ENCODE peak calls at places on chromosomes 11 and 22, in six cellular contexts. R, Q, A, H, X and T are unnamed samples.

GRCh38 chr22:30655532-30655931 is 12.1 kb downstream of the DUSP18 start:
- ATAC-seq in X (no peak), R (no peak), A (no peak), Q (no peak), H (no peak), T (no peak)

GRCh38 chr22:38305481-38306448 is 11.5 kb downstream of the CSNK1E start:
- ATAC-seq in R (peak), Q (peak), X (peak), H (no peak), A (peak), T (peak)

GRCh38 chr11:134131628-134132244 is 62.9 kb downstream of the JAM3 start:
- ATAC-seq in R (no peak), H (no peak), X (no peak), Q (no peak), A (no peak), T (no peak)

GRCh38 chr11:90639687-90640086 is 416.8 kb upstream of the CHORDC1 start:
- ATAC-seq in A (peak), R (peak), Q (no peak), X (no peak), H (no peak), T (no peak)

GRCh38 chr11:10807629-10808552 is 835 bp downstream of the EIF4G2 start:
- ATAC-seq in X (peak), R (peak), A (no peak), H (peak), Q (no peak), T (peak)

GRCh38 chr22:18113680-18114394 is 3.2 kb downstream of the TUBA8 start:
- ATAC-seq in H (no peak), R (no peak), X (no peak), A (no peak), Q (no peak), T (no peak)

GRCh38 chr22:22062306-22062793 is 79.8 kb upstream of the TOP3B start:
- ATAC-seq in A (no peak), X (no peak), R (no peak), Q (no peak), H (no peak), T (no peak)

GRCh38 chr11:13327421-13327820 is 49.8 kb downstream of the BMAL1 start:
- ATAC-seq in X (no peak), H (no peak), A (no peak), R (no peak), Q (no peak), T (no peak)

GRCh38 chr22:32534252-32535215 is 59.9 kb downstream of the FBXO7 start:
- ATAC-seq in X (no peak), H (no peak), Q (no peak), R (no peak), A (no peak), T (no peak)

GRCh38 chr11:47587039-47587675 is 679 bp downstream of the FAM180B start:
- ATAC-seq in Q (no peak), X (no peak), H (no peak), R (peak), A (peak), T (peak)

GRCh38 chr11:92865352-92865751 is 104.1 kb upstream of the MTNR1B start:
- ATAC-seq in R (no peak), X (no peak), A (no peak), Q (no peak), H (no peak), T (no peak)

GRCh38 chr11:126202646-126203359 is 8.6 kb downstream of the RPUSD4 start:
- ATAC-seq in X (no peak), A (no peak), R (no peak), H (no peak), Q (no peak), T (no peak)

GRCh38 chr22:41844513-41844912 is 11.6 kb downstream of the SREBF2 start:
- ATAC-seq in H (peak), R (no peak), Q (no peak), A (peak), X (peak), T (no peak)

GRCh38 chr11:22634897-22635629 is 9.4 kb upstream of the FANCF start:
- ATAC-seq in A (peak), X (peak), H (no peak), R (no peak), Q (peak), T (peak)

GRCh38 chr11:64292458-64293254 is 1.6 kb downstream of the KCNK4 start:
- ATAC-seq in Q (peak), H (no peak), A (no peak), X (peak), R (no peak), T (peak)

GRCh38 chr11:44600739-44601416 is 35.4 kb downstream of the CD82 start:
- ATAC-seq in R (no peak), A (no peak), Q (no peak), H (peak), X (peak), T (no peak)

GRCh38 chr22:50085211-50085999 is at the start of gene MLC1:
- ATAC-seq in X (peak), H (no peak), A (no peak), R (no peak), Q (peak), T (peak)

GRCh38 chr11:1263036-1263435 is 40.2 kb downstream of the MUC5B start:
- ATAC-seq in Q (peak), A (no peak), R (no peak), H (peak), X (peak), T (peak)

GRCh38 chr11:33687733-33688479 is 12.7 kb downstream of the C11orf91 start:
- ATAC-seq in R (no peak), X (peak), A (no peak), Q (peak), H (no peak), T (peak)

GRCh38 chr11:34565417-34566208 is 52.0 kb upstream of the ELF5 start:
- ATAC-seq in R (peak), X (peak), Q (no peak), H (no peak), A (no peak), T (no peak)

GRCh38 chr11:4071828-4072421 is 22.7 kb upstream of the RRM1 start:
- ATAC-seq in X (no peak), Q (no peak), H (no peak), A (no peak), R (peak), T (no peak)

GRCh38 chr11:117000741-117001096 is 97.5 kb downstream of the SIK3 start:
- ATAC-seq in H (no peak), A (no peak), R (no peak), Q (no peak), X (no peak), T (no peak)

GRCh38 chr22:43825651-43826050 is 13.5 kb upstream of the EFCAB6 start:
- ATAC-seq in H (no peak), A (no peak), X (no peak), R (no peak), Q (no peak), T (no peak)

GRCh38 chr11:86615495-86615894 is 56.9 kb downstream of the ME3 start:
- ATAC-seq in X (peak), A (no peak), H (peak), Q (no peak), R (no peak), T (no peak)

GRCh38 chr22:19766235-19766505 is 5.6 kb downstream of the TBX1 start:
- ATAC-seq in Q (peak), A (peak), R (no peak), H (no peak), X (no peak), T (no peak)

GRCh38 chr22:46135611-46136538 is 14.5 kb upstream of the PPARA start:
- ATAC-seq in A (no peak), Q (no peak), H (no peak), R (no peak), X (no peak), T (no peak)

GRCh38 chr11:64850979-64851567 is 6.6 kb upstream of the CDC42BPG start:
- ATAC-seq in H (no peak), A (no peak), X (no peak), Q (peak), R (no peak), T (peak)

GRCh38 chr22:35542972-35543516 is 2.4 kb downstream of the RASD2 start:
- ATAC-seq in H (no peak), A (no peak), X (no peak), Q (no peak), R (no peak), T (no peak)

GRCh38 chr11:76763573-76764348 is 19.4 kb upstream of the TSKU start:
- ATAC-seq in H (peak), X (peak), R (peak), A (peak), Q (no peak), T (peak)

GRCh38 chr11:103970850-103971249 is 65.6 kb upstream of the DDI1 start:
- ATAC-seq in H (no peak), X (no peak), R (no peak), Q (no peak), A (no peak), T (no peak)

GRCh38 chr11:75520688-75521087 is 5.1 kb downstream of the GDPD5 start:
- ATAC-seq in R (no peak), Q (no peak), A (no peak), X (no peak), H (no peak), T (no peak)

GRCh38 chr11:113778111-113778910 is 1.3 kb upstream of the CLDN25 start:
- ATAC-seq in Q (no peak), A (peak), R (no peak), H (no peak), X (no peak), T (no peak)

GRCh38 chr11:19429108-19429760 is 188.5 kb upstream of the E2F8 start:
- ATAC-seq in X (no peak), Q (no peak), H (no peak), R (no peak), A (peak), T (no peak)

GRCh38 chr11:118658372-118659313 is 20.8 kb downstream of the TREH start:
- ATAC-seq in X (no peak), A (peak), R (peak), H (peak), Q (no peak), T (no peak)